ENCODE peak calls at places on chromosomes 5 and 9, in five cellular contexts. Q is neural progenitor cell, H is PC-9, R is fibroblast of lung, X is HCT116. E is an unnamed sample.

GRCh38 chr5:100856462-100856861 is 46.6 kb downstream of the ST8SIA4 start:
- DNase-seq in Q (no peak), H (no peak), R (peak; percentile 3), X (no peak), E (no peak)

GRCh38 chr5:142293486-142293885 is 31.3 kb downstream of the SPRY4 start:
- DNase-seq in Q (no peak), H (no peak), R (peak; percentile 39), X (no peak), E (peak; percentile 74)

GRCh38 chr5:42879267-42879666 is 67.6 kb upstream of the SELENOP start:
- DNase-seq in Q (no peak), H (no peak), R (no peak), X (no peak), E (no peak)

GRCh38 chr5:154844800-154845199 is 5.6 kb downstream of the FAXDC2 start:
- DNase-seq in Q (no peak), H (peak; percentile 36), R (no peak), X (no peak), E (no peak)

GRCh38 chr5:34586117-34586885 is 69.8 kb upstream of the RAI14 start:
- DNase-seq in Q (no peak), H (peak; percentile 99), R (peak; percentile 95), X (no peak), E (peak; percentile 89)

GRCh38 chr5:60435808-60436207 is 264.2 kb downstream of the DEPDC1B start:
- DNase-seq in Q (no peak), H (no peak), R (no peak), X (no peak), E (no peak)

GRCh38 chr5:123125953-123126352 is 36.9 kb downstream of the PRDM6 start:
- DNase-seq in Q (no peak), H (no peak), R (peak; percentile 84), X (no peak), E (peak; percentile 81)

GRCh38 chr5:157732784-157733262 is 1.6 kb downstream of the THG1L start:
- DNase-seq in Q (no peak), H (no peak), R (no peak), X (no peak), E (no peak)

GRCh38 chr5:59021837-59022514 is 439.1 kb downstream of the RAB3C start:
- DNase-seq in Q (no peak), H (no peak), R (no peak), X (no peak), E (no peak)

GRCh38 chr9:96644137-96644536 is 11.0 kb downstream of the PRXL2C start:
- DNase-seq in Q (no peak), H (peak; percentile 53), R (no peak), X (no peak), E (no peak)

GRCh38 chr9:109520475-109521132 is 22.5 kb upstream of the PTPN3 start:
- DNase-seq in Q (peak; percentile 85), H (peak; percentile 91), R (peak; percentile 56), X (peak; percentile 72), E (peak; percentile 77)

GRCh38 chr5:67581203-67581602 is 384.6 kb upstream of the CD180 start:
- DNase-seq in Q (no peak), H (no peak), R (peak; percentile 29), X (no peak), E (peak; percentile 11)

GRCh38 chr9:118577121-118577520 is 792.1 kb downstream of the BRINP1 start:
- DNase-seq in Q (no peak), H (no peak), R (peak; percentile 79), X (no peak), E (peak; percentile 80)

GRCh38 chr5:140116716-140117115 is 2.8 kb downstream of the PURA start:
- DNase-seq in Q (no peak), H (no peak), R (no peak), X (no peak), E (peak; percentile 8)

GRCh38 chr5:111512026-111512405 is 319 bp downstream of the STARD4 start:
- DNase-seq in Q (peak; percentile 85), H (no peak), R (peak; percentile 48), X (no peak), E (peak; percentile 50)

GRCh38 chr5:68225911-68226563 is 10.5 kb downstream of the PIK3R1 start:
- DNase-seq in Q (no peak), H (no peak), R (no peak), X (no peak), E (no peak)

GRCh38 chr9:83708515-83709158 is 879 bp upstream of the UBQLN1 start:
- DNase-seq in Q (peak; percentile 79), H (peak; percentile 70), R (peak; percentile 40), X (peak; percentile 40), E (peak; percentile 85)

GRCh38 chr9:83138422-83139135 is 75.6 kb upstream of the RASEF start:
- DNase-seq in Q (no peak), H (no peak), R (no peak), X (no peak), E (no peak)

GRCh38 chr9:131657456-131657855 is 82.4 kb downstream of the RAPGEF1 start:
- DNase-seq in Q (no peak), H (peak; percentile 70), R (no peak), X (no peak), E (no peak)

GRCh38 chr5:173010547-173011464 is 27.2 kb downstream of the ATP6V0E1 start:
- DNase-seq in Q (peak; percentile 72), H (no peak), R (peak; percentile 25), X (no peak), E (peak; percentile 23)

GRCh38 chr5:107916731-107917725 is 246.3 kb upstream of the EFNA5 start:
- DNase-seq in Q (no peak), H (no peak), R (no peak), X (no peak), E (no peak)

GRCh38 chr9:122332083-122332482 is 38.7 kb upstream of the PTGS1 start:
- DNase-seq in Q (peak; percentile 41), H (no peak), R (no peak), X (no peak), E (no peak)

GRCh38 chr5:92017786-92018185 is 634.7 kb upstream of the ARRDC3 start:
- DNase-seq in Q (no peak), H (peak; percentile 48), R (peak; percentile 95), X (peak; percentile 65), E (peak; percentile 87)

GRCh38 chr9:130833324-130833990 is 1.6 kb upstream of the ABL1 start:
- DNase-seq in Q (no peak), H (no peak), R (peak; percentile 75), X (no peak), E (no peak)

GRCh38 chr5:133867341-133867740 is 101.1 kb downstream of the C5orf15 start:
- DNase-seq in Q (no peak), H (no peak), R (no peak), X (no peak), E (no peak)

GRCh38 chr9:137305060-137305787 is 3.2 kb upstream of the NRARP start:
- DNase-seq in Q (peak; percentile 90), H (no peak), R (peak; percentile 46), X (no peak), E (peak; percentile 68)

GRCh38 chr5:158135682-158136176 is 276.8 kb upstream of the CLINT1 start:
- DNase-seq in Q (peak; percentile 90), H (no peak), R (no peak), X (no peak), E (no peak)

GRCh38 chr9:129836342-129837007 is 1.2 kb downstream of the USP20 start:
- DNase-seq in Q (peak; percentile 11), H (no peak), R (no peak), X (no peak), E (peak; percentile 24)

DNA sequence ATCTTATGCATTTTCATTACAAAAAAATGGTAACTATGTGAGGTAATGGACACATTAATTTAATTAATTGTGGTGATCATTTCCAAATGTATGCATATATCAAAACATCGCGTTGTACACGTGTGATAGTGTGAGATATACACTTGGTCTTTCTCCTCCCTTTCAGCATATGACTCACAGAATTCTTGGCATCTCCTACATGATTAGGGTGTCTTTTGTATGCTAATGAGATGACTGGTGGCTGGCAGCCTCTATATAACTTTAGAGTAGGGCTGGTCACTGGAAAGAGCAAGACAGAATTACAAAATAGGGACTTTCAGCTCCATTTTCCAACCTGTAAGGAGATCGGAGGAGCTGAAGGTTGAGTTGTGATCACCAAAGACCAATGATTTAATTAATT is 1167.6 kb downstream of the CDH12 start:
- DNase-seq in Q (no peak), H (no peak), R (peak; percentile 81), X (no peak), E (peak; percentile 46)
- TF ChIP-seq EZH2 in Q (no peak), H (no peak), R (no peak), X (no peak), E (no peak)

DNA sequence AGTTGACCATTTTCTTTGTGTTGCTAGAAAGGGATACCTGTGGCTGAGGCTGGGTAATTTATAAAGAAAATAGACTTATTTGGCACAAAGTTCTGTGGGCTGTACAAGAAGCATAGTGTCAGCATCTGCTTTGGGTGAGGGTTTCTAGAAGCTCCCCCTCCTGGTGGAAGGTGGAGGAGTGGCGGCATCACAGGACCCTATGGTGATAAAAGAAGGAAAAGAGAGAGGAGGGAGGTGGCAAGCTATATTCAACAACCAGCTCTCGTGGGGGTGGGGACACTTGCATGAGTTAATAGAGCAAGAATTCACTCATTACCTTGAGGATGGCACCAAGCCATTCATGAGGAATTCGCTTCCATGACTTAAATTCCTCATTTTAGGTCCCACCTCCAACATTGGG is 2041.4 kb upstream of the CDH9 start:
- DNase-seq in Q (peak; percentile 34), H (no peak), R (no peak), X (no peak), E (no peak)
- TF ChIP-seq EZH2 in Q (no peak), H (no peak), R (no peak), X (no peak), E (no peak)

GRCh38 chr9:97853844-97854695 is 1.0 kb downstream of the FOXE1 start:
- DNase-seq in Q (peak; percentile 66), H (no peak), R (peak; percentile 25), X (no peak), E (peak; percentile 56)
- TF ChIP-seq EZH2 in Q (peak; percentile 85), H (no peak), R (peak; percentile 12), X (no peak), E (peak; percentile 81)

DNA sequence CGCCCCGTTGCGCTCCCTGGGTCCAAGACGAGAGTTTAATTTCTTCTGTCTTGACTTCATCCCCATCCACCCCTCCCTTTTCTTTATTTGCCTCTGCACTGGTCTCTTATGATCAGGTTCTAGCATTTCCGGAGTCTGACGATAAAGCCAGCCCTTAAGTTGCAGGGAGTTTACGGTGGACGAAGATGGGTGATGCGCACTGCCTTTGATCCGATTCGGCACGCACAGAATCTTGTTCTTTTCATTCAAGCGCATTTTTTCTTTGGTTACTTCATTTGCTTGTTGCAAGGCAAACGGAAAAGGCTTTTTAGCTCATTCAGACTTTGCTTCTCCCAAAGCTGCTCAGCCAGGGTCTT is 490 bp upstream of the MCTP1 start:
- DNase-seq in Q (peak; percentile 53), H (no peak), R (peak; percentile 17), X (no peak), E (no peak)
- TF ChIP-seq EZH2 in Q (no peak), H (no peak), R (peak; percentile 70), X (no peak), E (peak; percentile 85)

GRCh38 chr5:88660326-88660946 is 222.5 kb downstream of the MEF2C start:
- DNase-seq in Q (peak; percentile 68), H (peak; percentile 74), R (peak; percentile 93), X (peak; percentile 8), E (peak; percentile 66)
- TF ChIP-seq EZH2 in Q (no peak), H (no peak), R (no peak), X (no peak), E (no peak)

DNA sequence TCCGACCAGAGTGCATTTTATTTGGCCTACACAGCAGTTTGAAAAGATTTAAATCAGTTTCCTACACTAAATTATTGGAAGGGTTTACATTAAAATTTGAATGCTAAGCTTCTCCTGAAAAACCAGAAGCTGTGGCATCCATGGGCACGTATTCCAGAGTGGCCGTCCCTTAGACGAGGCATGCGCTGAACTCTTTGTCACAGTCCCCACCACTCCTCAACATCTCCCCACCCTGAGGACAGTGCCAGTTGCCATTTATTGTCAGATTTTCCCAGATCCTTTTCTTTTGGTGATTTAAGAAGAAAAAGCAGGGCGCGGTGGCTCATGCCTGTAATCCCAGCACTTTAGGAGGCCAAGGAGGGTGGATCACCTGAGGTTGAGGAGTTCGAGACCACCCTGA is 39.9 kb upstream of the UNC5A start:
- DNase-seq in Q (no peak), H (no peak), R (no peak), X (no peak), E (no peak)
- TF ChIP-seq EZH2 in Q (no peak), H (no peak), R (no peak), X (no peak), E (no peak)